ENCODE peak calls at places on chromosome 10, in four cellular contexts. P is spleen, Y is OCI-LY7, D is kidney epithelial cell. N is an unnamed sample.

GRCh38 chr10:3662775-3663174 is 122.2 kb downstream of the KLF6 start:
- DNase-seq in D (no peak), P (no peak), Y (no peak), N (no peak)

GRCh38 chr10:133442191-133442966 is 11.4 kb upstream of the SCART1 start:
- DNase-seq in Y (no peak), D (no peak), P (peak), N (peak)

GRCh38 chr10:97278491-97278989 is 13.9 kb downstream of the ARHGAP19 start:
- DNase-seq in P (no peak), Y (peak), D (peak), N (peak)

GRCh38 chr10:21385996-21386620 is 139.4 kb downstream of the SKIDA1 start:
- DNase-seq in D (no peak), Y (no peak), P (no peak), N (no peak)

GRCh38 chr10:30550967-30551815 is 78.4 kb downstream of the LYZL2 start:
- DNase-seq in P (no peak), D (no peak), Y (no peak), N (peak)

GRCh38 chr10:86086418-86086817 is 280.2 kb downstream of the GRID1 start:
- DNase-seq in P (peak), D (no peak), Y (no peak), N (no peak)

GRCh38 chr10:114686013-114686412 is 27.9 kb upstream of the ABLIM1 start:
- DNase-seq in D (no peak), Y (no peak), P (no peak), N (no peak)

GRCh38 chr10:34187201-34187600 is 627.9 kb downstream of the PARD3 start:
- DNase-seq in D (no peak), P (no peak), Y (no peak), N (no peak)

GRCh38 chr10:127338391-127339108 is 142.2 kb upstream of the INSYN2A start:
- DNase-seq in Y (no peak), D (no peak), P (no peak), N (no peak)

GRCh38 chr10:59177031-59177861 is 803 bp downstream of the PHYHIPL start:
- DNase-seq in D (peak), Y (no peak), P (peak), N (peak)
- H3K4me3 ChIP-seq in D (no peak), Y (no peak), P (peak), N (no peak)

DNA sequence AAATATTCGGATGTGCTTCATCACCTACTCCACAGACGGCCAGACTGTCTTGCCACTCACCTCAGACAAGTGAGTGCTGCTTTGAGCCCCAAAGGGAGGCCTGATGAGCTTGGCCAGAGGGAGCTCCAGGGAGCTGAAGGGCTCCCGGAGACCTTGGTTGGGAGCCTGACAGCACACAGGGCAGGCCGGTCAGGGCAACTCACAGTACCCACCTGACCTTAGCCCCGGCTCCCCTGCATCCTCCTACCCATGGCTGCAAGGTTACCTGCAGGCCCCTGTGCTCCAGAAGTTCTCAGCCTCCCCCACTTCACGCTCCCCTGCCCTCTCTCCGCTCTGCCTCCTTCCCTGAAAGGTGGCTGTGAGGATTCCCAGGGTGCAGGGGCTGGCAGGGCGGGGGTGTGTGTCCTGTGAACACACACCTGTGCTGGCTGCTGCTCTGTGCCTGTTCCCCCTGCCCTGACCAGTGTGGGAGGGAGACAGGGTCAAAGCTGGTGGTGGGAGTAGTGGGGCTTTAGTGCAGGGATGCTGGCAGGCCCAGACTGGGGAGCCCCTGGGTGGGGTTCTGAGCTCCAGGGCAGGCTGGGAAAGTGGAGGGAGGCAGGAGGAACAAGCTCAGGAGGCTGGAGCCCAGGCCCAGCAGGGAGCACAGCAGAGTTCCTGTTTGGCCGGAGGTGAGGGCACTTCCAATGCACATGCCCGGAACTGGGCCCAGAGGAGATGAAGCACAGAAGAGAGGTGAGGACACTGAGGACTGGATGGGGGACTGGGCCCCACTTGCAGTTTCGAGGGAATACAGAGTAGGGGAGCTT is 7.2 kb downstream of the ANTXRL start:
- DNase-seq in D (no peak), P (peak), Y (peak), N (peak)
- TF ChIP-seq CTCF in D (no peak), P (no peak), Y (peak), N (peak)

GRCh38 chr10:14010083-14010551 is 320.6 kb downstream of the FRMD4A start:
- DNase-seq in Y (no peak), P (no peak), D (no peak), N (no peak)

GRCh38 chr10:14004536-14004935 is 326.2 kb downstream of the FRMD4A start:
- DNase-seq in P (no peak), Y (no peak), D (no peak), N (no peak)

GRCh38 chr10:14009315-14010082 is 321.2 kb downstream of the FRMD4A start:
- DNase-seq in D (no peak), P (no peak), Y (no peak), N (no peak)

GRCh38 chr10:14010827-14011574 is 319.7 kb downstream of the FRMD4A start:
- DNase-seq in D (no peak), P (no peak), Y (no peak), N (no peak)

GRCh38 chr10:14008648-14009072 is 322.1 kb downstream of the FRMD4A start:
- DNase-seq in Y (no peak), P (no peak), D (no peak), N (no peak)
- H3K4me3 ChIP-seq in Y (no peak), P (peak), D (peak), N (no peak)

GRCh38 chr10:12848439-12849173 is 152.9 kb downstream of the CCDC3 start:
- DNase-seq in P (no peak), D (no peak), Y (no peak), N (no peak)

GRCh38 chr10:12844796-12845524 is 156.6 kb downstream of the CCDC3 start:
- DNase-seq in D (peak), Y (no peak), P (no peak), N (no peak)

GRCh38 chr10:12846718-12847117 is 154.8 kb downstream of the CCDC3 start:
- DNase-seq in Y (no peak), D (no peak), P (no peak), N (no peak)

GRCh38 chr10:12849351-12850181 is 151.9 kb downstream of the CCDC3 start:
- DNase-seq in Y (no peak), D (no peak), P (no peak), N (peak)

DNA sequence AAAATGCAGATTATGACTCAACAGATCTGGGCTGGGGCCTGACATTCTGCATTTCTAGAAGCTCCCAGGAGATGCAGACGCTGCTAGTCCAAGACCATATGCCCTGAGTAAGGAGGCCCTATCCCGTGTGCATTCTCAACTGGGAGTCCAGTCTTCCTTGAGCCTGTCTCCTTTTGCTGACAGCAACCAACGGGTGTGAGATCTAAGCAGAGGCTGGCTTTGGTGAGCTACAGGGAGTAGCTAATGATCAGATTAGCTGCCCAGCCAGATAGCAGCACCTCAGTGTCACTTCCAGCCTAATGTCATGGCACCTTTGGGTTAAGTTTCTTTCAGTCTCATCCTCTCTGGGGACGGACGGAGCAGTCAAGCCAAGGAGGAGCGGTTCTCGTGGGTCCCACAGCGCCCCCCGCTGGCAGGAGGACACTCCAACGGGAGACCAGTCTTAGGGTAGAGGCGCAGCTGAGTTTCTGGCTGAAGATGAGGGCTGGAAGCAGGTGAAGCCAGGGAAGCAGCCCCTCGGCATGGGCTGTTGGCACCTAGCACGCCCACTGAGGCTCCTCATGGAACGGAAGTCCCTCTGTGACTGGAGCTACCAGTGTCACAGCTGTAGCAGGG is 154.0 kb downstream of the CCDC3 start:
- DNase-seq in P (no peak), D (no peak), Y (peak), N (peak)
- TF ChIP-seq CTCF in P (no peak), D (peak), Y (peak), N (peak)

GRCh38 chr10:70575874-70576802 is 26.4 kb downstream of the PRF1 start:
- DNase-seq in P (no peak), Y (peak), D (peak), N (peak)
- H3K4me3 ChIP-seq in P (no peak), Y (peak), D (no peak), N (peak)

N was measured in NB4.